ENCODE peak calls at places on chromosome 5, in eight cellular contexts. One of them, this sample, is unnamed.

GRCh38 chr5:109844695-109845094 is 155.0 kb downstream of the MAN2A1 start:
- DNase-seq in body of pancreas: no peak
- DNase-seq in AG10803: peak
- DNase-seq in HFF-Myc: no peak
- DNase-seq in epithelial cell of esophagus: peak
- DNase-seq in colonic mucosa: no peak
- DNase-seq in osteoblast: no peak
- DNase-seq in endothelial cell of umbilical vein: no peak
- DNase-seq in this sample: peak

GRCh38 chr5:151881626-151882225 is 42.9 kb downstream of the GLRA1 start:
- DNase-seq in AG10803: no peak
- DNase-seq in body of pancreas: no peak
- DNase-seq in HFF-Myc: no peak
- DNase-seq in osteoblast: peak
- DNase-seq in epithelial cell of esophagus: no peak
- DNase-seq in colonic mucosa: no peak
- DNase-seq in endothelial cell of umbilical vein: no peak
- DNase-seq in this sample: no peak

GRCh38 chr5:110625376-110625999 is 101.0 kb downstream of the TMEM232 start:
- DNase-seq in epithelial cell of esophagus: peak
- DNase-seq in body of pancreas: no peak
- DNase-seq in endothelial cell of umbilical vein: peak
- DNase-seq in colonic mucosa: no peak
- DNase-seq in osteoblast: peak
- DNase-seq in HFF-Myc: no peak
- DNase-seq in AG10803: peak
- DNase-seq in this sample: peak

GRCh38 chr5:101067415-101067814 is 164.3 kb upstream of the ST8SIA4 start:
- DNase-seq in HFF-Myc: no peak
- DNase-seq in epithelial cell of esophagus: no peak
- DNase-seq in osteoblast: no peak
- DNase-seq in AG10803: no peak
- DNase-seq in colonic mucosa: no peak
- DNase-seq in endothelial cell of umbilical vein: no peak
- DNase-seq in body of pancreas: no peak
- DNase-seq in this sample: no peak

GRCh38 chr5:10456583-10457562 is 15.2 kb downstream of the ROPN1L start:
- DNase-seq in HFF-Myc: no peak
- DNase-seq in osteoblast: no peak
- DNase-seq in body of pancreas: no peak
- DNase-seq in AG10803: peak
- DNase-seq in colonic mucosa: no peak
- DNase-seq in endothelial cell of umbilical vein: peak
- DNase-seq in epithelial cell of esophagus: peak
- DNase-seq in this sample: peak

GRCh38 chr5:120447706-120448239 is 16.3 kb upstream of the PRR16 start:
- DNase-seq in epithelial cell of esophagus: peak
- DNase-seq in osteoblast: no peak
- DNase-seq in body of pancreas: no peak
- DNase-seq in AG10803: no peak
- DNase-seq in HFF-Myc: no peak
- DNase-seq in colonic mucosa: no peak
- DNase-seq in endothelial cell of umbilical vein: peak
- DNase-seq in this sample: no peak

GRCh38 chr5:178750230-178750629 is 19.8 kb upstream of the ZNF354A start:
- DNase-seq in HFF-Myc: no peak
- DNase-seq in endothelial cell of umbilical vein: no peak
- DNase-seq in body of pancreas: no peak
- DNase-seq in AG10803: no peak
- DNase-seq in colonic mucosa: no peak
- DNase-seq in epithelial cell of esophagus: no peak
- DNase-seq in osteoblast: no peak
- DNase-seq in this sample: no peak

GRCh38 chr5:137236266-137236665 is 262.9 kb downstream of the SPOCK1 start:
- DNase-seq in AG10803: peak
- DNase-seq in colonic mucosa: no peak
- DNase-seq in osteoblast: no peak
- DNase-seq in endothelial cell of umbilical vein: no peak
- DNase-seq in HFF-Myc: peak
- DNase-seq in body of pancreas: no peak
- DNase-seq in epithelial cell of esophagus: no peak
- DNase-seq in this sample: peak

GRCh38 chr5:79436224-79436623 is 77.7 kb downstream of the HOMER1 start:
- DNase-seq in endothelial cell of umbilical vein: no peak
- DNase-seq in AG10803: peak
- DNase-seq in epithelial cell of esophagus: peak
- DNase-seq in osteoblast: peak
- DNase-seq in body of pancreas: no peak
- DNase-seq in HFF-Myc: peak
- DNase-seq in colonic mucosa: no peak
- DNase-seq in this sample: peak

GRCh38 chr5:2020730-2021129 is 138.0 kb upstream of the IRX4 start:
- DNase-seq in HFF-Myc: no peak
- DNase-seq in epithelial cell of esophagus: peak
- DNase-seq in AG10803: no peak
- DNase-seq in osteoblast: no peak
- DNase-seq in body of pancreas: no peak
- DNase-seq in colonic mucosa: no peak
- DNase-seq in endothelial cell of umbilical vein: no peak
- DNase-seq in this sample: no peak

GRCh38 chr5:147093138-147093537 is 141.7 kb upstream of the STK32A start:
- DNase-seq in AG10803: peak
- DNase-seq in HFF-Myc: no peak
- DNase-seq in colonic mucosa: no peak
- DNase-seq in epithelial cell of esophagus: peak
- DNase-seq in osteoblast: no peak
- DNase-seq in endothelial cell of umbilical vein: no peak
- DNase-seq in body of pancreas: no peak
- DNase-seq in this sample: peak

GRCh38 chr5:125446986-125447385 is 700.5 kb upstream of the ZNF608 start:
- DNase-seq in osteoblast: no peak
- DNase-seq in epithelial cell of esophagus: peak
- DNase-seq in body of pancreas: no peak
- DNase-seq in endothelial cell of umbilical vein: peak
- DNase-seq in colonic mucosa: no peak
- DNase-seq in AG10803: peak
- DNase-seq in HFF-Myc: peak
- DNase-seq in this sample: peak

GRCh38 chr5:68804343-68804742 is 289.5 kb upstream of the SLC30A5 start:
- DNase-seq in epithelial cell of esophagus: no peak
- DNase-seq in colonic mucosa: no peak
- DNase-seq in endothelial cell of umbilical vein: no peak
- DNase-seq in AG10803: no peak
- DNase-seq in HFF-Myc: no peak
- DNase-seq in osteoblast: no peak
- DNase-seq in body of pancreas: no peak
- DNase-seq in this sample: no peak

GRCh38 chr5:40027395-40027794 is 602.6 kb upstream of the DAB2 start:
- DNase-seq in colonic mucosa: no peak
- DNase-seq in epithelial cell of esophagus: no peak
- DNase-seq in HFF-Myc: no peak
- DNase-seq in body of pancreas: no peak
- DNase-seq in endothelial cell of umbilical vein: no peak
- DNase-seq in AG10803: no peak
- DNase-seq in osteoblast: no peak
- DNase-seq in this sample: no peak

GRCh38 chr5:54785729-54786548 is 199.5 kb downstream of the ESM1 start:
- DNase-seq in osteoblast: peak
- DNase-seq in body of pancreas: peak
- DNase-seq in epithelial cell of esophagus: no peak
- DNase-seq in endothelial cell of umbilical vein: peak
- DNase-seq in AG10803: peak
- DNase-seq in HFF-Myc: no peak
- DNase-seq in colonic mucosa: peak
- DNase-seq in this sample: peak

GRCh38 chr5:113232246-113232645 is 202.5 kb downstream of the TSSK1B start:
- DNase-seq in body of pancreas: no peak
- DNase-seq in HFF-Myc: no peak
- DNase-seq in colonic mucosa: no peak
- DNase-seq in osteoblast: peak
- DNase-seq in epithelial cell of esophagus: peak
- DNase-seq in AG10803: peak
- DNase-seq in endothelial cell of umbilical vein: no peak
- DNase-seq in this sample: peak

GRCh38 chr5:59756373-59757035 is 137.0 kb downstream of the PDE4D start:
- DNase-seq in colonic mucosa: no peak
- DNase-seq in osteoblast: peak
- DNase-seq in HFF-Myc: no peak
- DNase-seq in body of pancreas: no peak
- DNase-seq in AG10803: no peak
- DNase-seq in epithelial cell of esophagus: peak
- DNase-seq in endothelial cell of umbilical vein: no peak
- DNase-seq in this sample: no peak

GRCh38 chr5:110916373-110917049 is 155.0 kb upstream of the TSLP start:
- DNase-seq in osteoblast: no peak
- DNase-seq in epithelial cell of esophagus: peak
- DNase-seq in colonic mucosa: no peak
- DNase-seq in AG10803: peak
- DNase-seq in HFF-Myc: peak
- DNase-seq in endothelial cell of umbilical vein: no peak
- DNase-seq in body of pancreas: peak
- DNase-seq in this sample: peak

GRCh38 chr5:123285122-123286011 is 137.8 kb downstream of the CEP120 start:
- DNase-seq in HFF-Myc: no peak
- DNase-seq in colonic mucosa: no peak
- DNase-seq in AG10803: peak
- DNase-seq in body of pancreas: no peak
- DNase-seq in endothelial cell of umbilical vein: peak
- DNase-seq in epithelial cell of esophagus: peak
- DNase-seq in osteoblast: peak
- DNase-seq in this sample: peak

GRCh38 chr5:181197326-181197951 is 7.6 kb downstream of the TRIM7 start:
- DNase-seq in epithelial cell of esophagus: no peak
- DNase-seq in endothelial cell of umbilical vein: no peak
- DNase-seq in AG10803: no peak
- DNase-seq in body of pancreas: no peak
- DNase-seq in HFF-Myc: no peak
- DNase-seq in osteoblast: peak
- DNase-seq in colonic mucosa: no peak
- DNase-seq in this sample: no peak

GRCh38 chr5:161847447-161847846 is 473 bp upstream of the GABRA1 start:
- DNase-seq in AG10803: no peak
- DNase-seq in HFF-Myc: no peak
- DNase-seq in epithelial cell of esophagus: no peak
- DNase-seq in body of pancreas: no peak
- DNase-seq in colonic mucosa: no peak
- DNase-seq in endothelial cell of umbilical vein: no peak
- DNase-seq in osteoblast: no peak
- DNase-seq in this sample: no peak

GRCh38 chr5:90528704-90529233 is 615 bp downstream of the LYSMD3 start:
- DNase-seq in HFF-Myc: no peak
- DNase-seq in endothelial cell of umbilical vein: peak
- DNase-seq in AG10803: peak
- DNase-seq in colonic mucosa: peak
- DNase-seq in epithelial cell of esophagus: peak
- DNase-seq in body of pancreas: peak
- DNase-seq in osteoblast: no peak
- DNase-seq in this sample: peak
- H3K4me3 ChIP-seq in HFF-Myc: peak
- H3K4me3 ChIP-seq in endothelial cell of umbilical vein: peak
- H3K4me3 ChIP-seq in AG10803: peak
- H3K4me3 ChIP-seq in colonic mucosa: peak
- H3K4me3 ChIP-seq in epithelial cell of esophagus: peak
- H3K4me3 ChIP-seq in body of pancreas: peak
- H3K4me3 ChIP-seq in osteoblast: peak
- H3K4me3 ChIP-seq in this sample: peak

GRCh38 chr5:31161772-31162171 is 31.7 kb upstream of the CDH6 start:
- DNase-seq in body of pancreas: no peak
- DNase-seq in endothelial cell of umbilical vein: no peak
- DNase-seq in AG10803: no peak
- DNase-seq in epithelial cell of esophagus: peak
- DNase-seq in HFF-Myc: no peak
- DNase-seq in colonic mucosa: peak
- DNase-seq in osteoblast: no peak
- DNase-seq in this sample: peak
- H3K4me3 ChIP-seq in body of pancreas: no peak
- H3K4me3 ChIP-seq in endothelial cell of umbilical vein: no peak
- H3K4me3 ChIP-seq in AG10803: no peak
- H3K4me3 ChIP-seq in epithelial cell of esophagus: no peak
- H3K4me3 ChIP-seq in HFF-Myc: no peak
- H3K4me3 ChIP-seq in colonic mucosa: no peak
- H3K4me3 ChIP-seq in osteoblast: no peak
- H3K4me3 ChIP-seq in this sample: no peak

DNA sequence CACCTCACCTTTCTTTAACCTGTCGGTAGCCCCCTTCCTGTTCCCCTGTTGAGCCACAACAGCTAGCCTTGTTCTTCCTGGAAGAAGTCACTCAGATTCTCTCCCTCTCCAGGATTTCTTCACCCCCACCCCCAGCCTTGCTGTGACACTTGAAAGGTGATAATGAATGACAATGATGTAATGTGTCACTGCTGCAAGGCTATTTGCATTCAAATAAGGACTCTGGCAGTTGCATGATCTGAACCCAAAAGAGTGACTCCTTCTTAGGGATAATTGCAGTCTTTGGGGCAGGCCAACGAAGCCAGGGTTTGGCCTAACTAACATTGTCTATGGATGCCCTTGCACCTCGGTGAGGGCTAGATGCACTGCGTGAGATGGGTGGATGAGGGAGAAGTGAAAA is 154.4 kb upstream of the CLINT1 start:
- DNase-seq in epithelial cell of esophagus: no peak
- DNase-seq in body of pancreas: no peak
- DNase-seq in HFF-Myc: no peak
- DNase-seq in AG10803: no peak
- DNase-seq in endothelial cell of umbilical vein: no peak
- DNase-seq in colonic mucosa: no peak
- DNase-seq in osteoblast: no peak
- DNase-seq in this sample: no peak
- H3K4me3 ChIP-seq in epithelial cell of esophagus: no peak
- H3K4me3 ChIP-seq in body of pancreas: no peak
- H3K4me3 ChIP-seq in HFF-Myc: no peak
- H3K4me3 ChIP-seq in AG10803: no peak
- H3K4me3 ChIP-seq in endothelial cell of umbilical vein: no peak
- H3K4me3 ChIP-seq in colonic mucosa: no peak
- H3K4me3 ChIP-seq in osteoblast: no peak
- H3K4me3 ChIP-seq in this sample: no peak

DNA sequence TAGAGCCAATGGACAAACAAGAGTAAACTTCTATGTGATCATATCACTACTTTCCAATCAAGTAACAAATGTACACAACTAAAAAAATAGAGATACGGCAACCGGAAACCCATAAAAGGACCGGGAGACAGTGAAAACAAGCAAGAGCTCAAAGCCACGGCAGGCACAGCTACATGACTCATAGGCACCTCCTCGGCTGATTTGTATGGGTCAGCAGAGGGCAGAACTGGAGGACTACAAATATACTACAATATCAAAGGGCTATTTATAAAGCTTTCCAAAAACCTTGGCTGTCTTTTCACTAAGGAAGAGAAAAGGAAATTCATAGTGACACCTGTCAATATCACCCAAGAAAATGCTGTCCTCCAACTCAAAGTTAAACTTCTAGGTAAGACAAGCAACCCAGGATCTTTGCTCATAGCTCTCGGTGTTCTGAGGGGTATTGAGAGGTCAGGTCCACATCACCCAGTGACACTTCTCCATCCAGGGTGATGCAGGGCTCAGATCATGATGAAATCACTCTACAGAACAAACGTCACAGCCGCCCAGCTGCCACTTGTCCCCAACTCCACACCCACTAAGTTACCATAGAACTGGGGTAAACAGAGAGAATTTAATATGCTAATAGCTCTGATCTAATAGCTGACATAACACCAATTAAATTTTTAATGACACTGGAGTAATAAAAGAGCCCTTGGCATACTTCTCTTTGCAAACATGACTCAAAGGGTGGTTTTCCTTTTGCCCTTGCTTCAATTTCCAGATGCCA is 41.3 kb downstream of the PFDN1 start:
- DNase-seq in AG10803: peak
- DNase-seq in osteoblast: peak
- DNase-seq in endothelial cell of umbilical vein: peak
- DNase-seq in HFF-Myc: peak
- DNase-seq in colonic mucosa: peak
- DNase-seq in body of pancreas: peak
- DNase-seq in epithelial cell of esophagus: peak
- DNase-seq in this sample: peak
- H3K4me3 ChIP-seq in AG10803: no peak
- H3K4me3 ChIP-seq in osteoblast: peak
- H3K4me3 ChIP-seq in endothelial cell of umbilical vein: peak
- H3K4me3 ChIP-seq in HFF-Myc: no peak
- H3K4me3 ChIP-seq in colonic mucosa: no peak
- H3K4me3 ChIP-seq in body of pancreas: no peak
- H3K4me3 ChIP-seq in epithelial cell of esophagus: no peak
- H3K4me3 ChIP-seq in this sample: no peak